ENCODE peak calls at places on chromosomes 1 and 21, in nine cellular contexts. T is AG09319; M is fibroblast of villous mesenchyme; S is neural crest cell; Z is activated CD8-positive, alpha-beta T cell treated with anti-CD3 and anti-CD28 coated beads for 36 hours; O is A549; Y is OCI-LY7; B is mammary epithelial cell; E is IMR-90. D is an unnamed sample.

GRCh38 chr1:200207711-200208126 is 180.2 kb downstream of the NR5A2 start:
- DNase-seq in T (no peak), M (peak), S (no peak), Z (peak), O (no peak), Y (no peak), B (no peak), E (peak), D (peak)

GRCh38 chr1:33342041-33342723 is 21.3 kb upstream of the A3GALT2 start:
- DNase-seq in T (peak), M (peak), S (no peak), Z (no peak), O (peak), Y (peak), B (peak), E (peak), D (peak)

GRCh38 chr1:184827600-184828368 is 73.1 kb upstream of the EDEM3 start:
- DNase-seq in T (no peak), M (peak), S (no peak), Z (no peak), O (no peak), Y (no peak), B (peak), E (peak), D (peak)

GRCh38 chr1:30513396-30514136 is 209.8 kb downstream of the MATN1 start:
- DNase-seq in T (no peak), M (no peak), S (no peak), Z (no peak), O (no peak), Y (no peak), B (no peak), E (no peak), D (no peak)

GRCh38 chr1:100358210-100358609 is 5.9 kb downstream of the CDC14A start:
- DNase-seq in T (no peak), M (peak), S (no peak), Z (peak), O (no peak), Y (peak), B (no peak), E (no peak), D (peak)

GRCh38 chr21:46181436-46181835 is 2.8 kb downstream of the SPATC1L start:
- DNase-seq in T (no peak), M (no peak), S (no peak), Z (no peak), O (no peak), Y (no peak), B (no peak), E (no peak), D (no peak)

GRCh38 chr21:23281917-23282316 is 2283.7 kb downstream of the NCAM2 start:
- DNase-seq in T (no peak), M (no peak), S (no peak), Z (no peak), O (no peak), Y (no peak), B (no peak), E (no peak), D (no peak)

GRCh38 chr21:45826733-45827692 is 154.6 kb upstream of the COL6A1 start:
- DNase-seq in T (no peak), M (no peak), S (no peak), Z (peak), O (no peak), Y (no peak), B (no peak), E (no peak), D (no peak)

GRCh38 chr1:27087371-27087941 is 67.5 kb downstream of the SLC9A1 start:
- DNase-seq in T (no peak), M (no peak), S (no peak), Z (no peak), O (no peak), Y (no peak), B (no peak), E (no peak), D (no peak)

GRCh38 chr1:166980818-166981217 is 5.5 kb upstream of the ILDR2 start:
- DNase-seq in T (no peak), M (no peak), S (no peak), Z (no peak), O (no peak), Y (no peak), B (no peak), E (no peak), D (no peak)

GRCh38 chr1:206497774-206498173 is 9.6 kb upstream of the RASSF5 start:
- DNase-seq in T (no peak), M (no peak), S (no peak), Z (no peak), O (no peak), Y (no peak), B (no peak), E (no peak), D (no peak)
- TF ChIP-seq CTCF in T (no peak), M (no peak), S (no peak), Z (no peak), O (no peak), Y (no peak), B (no peak), E (no peak), D (no peak)

GRCh38 chr1:46621930-46622329 is 5.3 kb upstream of the MOB3C start:
- DNase-seq in T (no peak), M (peak), S (no peak), Z (no peak), O (no peak), Y (no peak), B (peak), E (no peak), D (peak)

GRCh38 chr1:46618746-46619415 is 2.3 kb upstream of the MOB3C start:
- DNase-seq in T (no peak), M (no peak), S (no peak), Z (no peak), O (no peak), Y (no peak), B (no peak), E (no peak), D (no peak)

GRCh38 chr1:46619656-46620055 is 3.0 kb upstream of the MOB3C start:
- DNase-seq in T (no peak), M (no peak), S (no peak), Z (no peak), O (no peak), Y (no peak), B (no peak), E (no peak), D (no peak)

GRCh38 chr1:46623733-46624695 is 7.4 kb upstream of the MOB3C start:
- DNase-seq in T (no peak), M (peak), S (no peak), Z (no peak), O (no peak), Y (no peak), B (no peak), E (peak), D (no peak)

DNA sequence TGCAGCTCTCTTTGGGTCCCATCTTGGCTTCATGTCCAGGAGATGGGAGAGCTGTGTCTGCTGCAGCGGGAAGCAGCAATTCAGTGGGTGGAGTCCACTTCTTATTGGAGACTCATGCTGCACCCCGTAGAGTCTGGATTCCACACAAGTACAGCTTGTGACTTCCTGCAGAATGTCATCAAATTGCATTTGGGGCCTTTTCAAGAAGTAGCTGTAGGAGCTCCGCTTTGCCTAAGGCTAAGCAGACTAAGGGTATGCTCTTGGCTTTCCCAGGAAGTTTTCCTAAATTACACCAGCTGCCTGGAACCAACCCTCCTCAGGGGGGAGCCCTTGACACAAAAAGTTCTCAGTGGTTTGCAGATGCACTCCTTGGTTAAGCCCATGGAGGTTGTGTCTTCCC is 5.7 kb upstream of the MOB3C start:
- DNase-seq in T (no peak), M (peak), S (no peak), Z (no peak), O (peak), Y (peak), B (peak), E (peak), D (peak)
- TF ChIP-seq CTCF in T (peak), M (peak), S (peak), Z (no peak), O (peak), Y (peak), B (peak), E (peak), D (peak)

GRCh38 chr1:212916395-212917133 is 33.8 kb upstream of the VASH2 start:
- DNase-seq in T (no peak), M (peak), S (no peak), Z (peak), O (no peak), Y (no peak), B (peak), E (peak), D (no peak)

GRCh38 chr1:212914789-212915188 is 35.6 kb upstream of the VASH2 start:
- DNase-seq in T (no peak), M (no peak), S (no peak), Z (no peak), O (no peak), Y (no peak), B (no peak), E (no peak), D (no peak)

GRCh38 chr1:212917134-212917485 is 33.2 kb upstream of the VASH2 start:
- DNase-seq in T (no peak), M (no peak), S (peak), Z (no peak), O (no peak), Y (no peak), B (no peak), E (no peak), D (no peak)

GRCh38 chr1:212917858-212918257 is 32.5 kb upstream of the VASH2 start:
- DNase-seq in T (no peak), M (no peak), S (no peak), Z (no peak), O (no peak), Y (no peak), B (no peak), E (no peak), D (no peak)

DNA sequence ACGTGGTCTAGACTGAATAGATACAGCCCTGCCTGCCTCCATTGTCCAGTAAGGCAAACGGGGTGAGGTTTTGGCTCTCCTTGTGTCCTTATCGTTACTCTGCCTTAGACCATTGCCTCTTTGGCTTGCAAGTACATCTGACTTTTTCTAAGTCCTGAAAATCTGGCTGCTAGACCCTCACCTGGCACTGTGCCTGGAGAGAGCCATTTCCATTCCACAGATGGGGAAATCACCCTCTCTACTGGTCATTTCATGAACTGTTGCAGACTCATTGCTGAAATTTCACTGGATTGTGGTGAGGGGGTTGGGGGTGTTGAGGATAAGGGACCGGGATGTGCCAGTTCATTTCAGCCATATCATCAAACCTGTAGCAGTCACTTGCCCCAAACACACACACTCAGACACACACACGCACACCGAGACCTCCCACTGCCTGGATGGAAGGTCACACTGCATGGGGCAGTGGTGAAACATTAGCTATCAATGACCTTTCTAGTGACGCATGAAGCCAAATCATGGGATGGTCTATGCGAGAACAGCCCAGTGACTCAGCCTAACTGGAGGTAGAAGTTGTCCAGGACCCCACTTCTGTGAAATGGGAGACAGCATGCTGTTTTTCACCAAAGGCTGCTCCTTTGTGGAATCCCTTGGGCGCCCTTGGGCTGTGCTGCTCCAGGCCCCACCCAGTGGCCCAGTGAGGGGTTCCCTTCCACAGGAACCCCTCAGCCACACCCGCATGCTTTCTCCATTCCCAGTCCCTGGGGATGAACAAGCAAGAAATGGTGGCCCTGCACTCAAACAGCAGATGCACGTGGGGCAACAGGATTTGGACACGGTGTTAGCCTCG is 34.9 kb upstream of the VASH2 start:
- DNase-seq in T (no peak), M (peak), S (no peak), Z (no peak), O (peak), Y (peak), B (no peak), E (peak), D (no peak)
- TF ChIP-seq CTCF in T (peak), M (peak), S (peak), Z (no peak), O (peak), Y (peak), B (peak), E (peak), D (peak)

GRCh38 chr1:44613932-44614331 is 60.3 kb downstream of the TMEM53 start:
- DNase-seq in T (no peak), M (no peak), S (no peak), Z (no peak), O (no peak), Y (no peak), B (no peak), E (no peak), D (no peak)
- TF ChIP-seq CTCF in T (no peak), M (no peak), S (no peak), Z (no peak), O (no peak), Y (no peak), B (no peak), E (no peak), D (no peak)

GRCh38 chr1:235315735-235316134 is 12.2 kb downstream of the ARID4B start:
- DNase-seq in T (no peak), M (no peak), S (no peak), Z (no peak), O (no peak), Y (no peak), B (no peak), E (no peak), D (no peak)
- TF ChIP-seq CTCF in T (no peak), M (no peak), S (peak), Z (peak), O (no peak), Y (peak), B (no peak), E (no peak), D (peak)

GRCh38 chr1:90434460-90434859 is 282.6 kb downstream of the BARHL2 start:
- DNase-seq in T (no peak), M (no peak), S (no peak), Z (no peak), O (no peak), Y (peak), B (no peak), E (peak), D (no peak)
- TF ChIP-seq CTCF in T (no peak), M (peak), S (peak), Z (no peak), O (no peak), Y (peak), B (peak), E (peak), D (no peak)

DNA sequence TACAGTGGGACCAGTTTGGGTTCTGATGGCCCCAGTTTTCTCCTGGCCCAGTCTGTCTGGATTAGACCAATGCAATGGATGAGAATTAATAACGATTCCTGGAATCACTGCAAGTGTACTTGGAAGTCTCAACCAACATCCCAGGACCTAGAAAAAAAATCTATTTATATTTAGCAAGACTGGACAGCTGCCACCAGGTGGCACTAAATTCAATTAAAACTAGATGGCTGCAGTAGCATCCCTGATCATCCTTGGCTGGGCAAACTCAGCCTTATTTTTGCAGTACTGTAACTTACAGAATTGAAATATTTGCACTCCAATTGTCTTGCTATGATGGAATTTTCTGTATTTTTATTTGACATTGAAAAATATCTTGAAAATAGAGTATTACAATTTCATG is 165.7 kb downstream of the NCAM2 start:
- DNase-seq in T (peak), M (peak), S (peak), Z (peak), O (peak), Y (peak), B (peak), E (peak), D (peak)
- TF ChIP-seq CTCF in T (peak), M (peak), S (peak), Z (peak), O (no peak), Y (peak), B (peak), E (peak), D (peak)

DNA sequence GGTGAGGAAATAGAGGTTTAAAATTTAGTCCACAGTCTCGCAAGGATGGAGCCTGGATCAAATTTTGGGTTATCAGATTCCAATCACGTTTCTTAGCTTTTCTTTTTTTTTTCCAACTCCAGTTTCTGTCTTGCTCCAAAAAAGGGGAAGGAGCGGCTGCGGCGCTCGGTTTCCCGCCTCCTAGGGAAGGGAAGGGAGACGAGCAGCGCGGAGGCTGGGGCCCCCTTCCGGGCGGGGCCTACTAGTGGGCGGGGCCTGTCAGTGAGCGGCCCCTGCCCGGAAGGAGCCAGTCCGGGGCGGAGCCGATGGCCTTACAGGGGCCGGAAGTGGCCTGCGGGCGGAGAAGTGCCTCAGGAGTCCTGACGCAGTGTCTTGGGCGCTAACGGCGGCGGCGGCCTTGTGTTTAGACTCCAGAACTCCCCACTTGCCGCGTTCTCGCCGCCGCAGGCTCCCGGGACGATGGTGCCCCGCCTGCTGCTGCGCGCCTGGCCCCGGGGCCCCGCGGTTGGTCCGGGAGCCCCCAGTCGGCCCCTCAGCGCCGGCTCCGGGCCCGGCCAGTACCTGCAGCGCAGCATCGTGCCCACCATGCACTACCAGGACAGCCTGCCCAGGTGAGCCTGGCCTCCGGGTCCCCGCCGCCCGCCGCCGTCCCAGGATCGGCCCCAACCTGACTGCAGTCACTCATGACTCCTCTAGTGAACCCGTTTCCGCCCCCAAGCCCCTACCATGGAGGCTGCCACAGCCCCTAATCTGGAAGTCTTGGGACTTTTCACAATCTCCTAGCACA is at the start of gene CPT2:
- DNase-seq in T (peak), M (peak), S (peak), Z (peak), O (peak), Y (peak), B (peak), E (peak), D (peak)
- TF ChIP-seq CTCF in T (no peak), M (peak), S (no peak), Z (no peak), O (no peak), Y (no peak), B (no peak), E (peak), D (peak)

GRCh38 chr21:25997788-25998611 is 172.6 kb downstream of the APP start:
- DNase-seq in T (no peak), M (no peak), S (no peak), Z (no peak), O (no peak), Y (no peak), B (peak), E (no peak), D (no peak)

GRCh38 chr21:26003428-26003827 is 167.1 kb downstream of the APP start:
- DNase-seq in T (no peak), M (no peak), S (no peak), Z (no peak), O (no peak), Y (no peak), B (no peak), E (no peak), D (no peak)

GRCh38 chr21:25999935-26000582 is 170.5 kb downstream of the APP start:
- DNase-seq in T (no peak), M (no peak), S (no peak), Z (peak), O (no peak), Y (no peak), B (no peak), E (no peak), D (no peak)

GRCh38 chr21:26005464-26005863 is 165.1 kb downstream of the APP start:
- DNase-seq in T (no peak), M (no peak), S (no peak), Z (no peak), O (no peak), Y (no peak), B (no peak), E (no peak), D (no peak)

GRCh38 chr21:26001356-26001755 is 169.2 kb downstream of the APP start:
- DNase-seq in T (no peak), M (no peak), S (no peak), Z (no peak), O (no peak), Y (peak), B (no peak), E (no peak), D (no peak)
- TF ChIP-seq CTCF in T (no peak), M (no peak), S (no peak), Z (no peak), O (no peak), Y (peak), B (no peak), E (no peak), D (no peak)